ENCODE peak calls at places on chromosomes 6 and 20, in six cellular contexts. P is left ventricle myocardium inferior; G is upper lobe of right lung; Z is testis; M is IMR-90; V is CD4-positive, alpha-beta T cell. L is an unnamed sample. For H3K27me3 and H3K9me3, the result is how much of the 10 kb centered on the place peaks cover.

GRCh38 chr6:113856571-113857564 is at the start of gene MARCKS:
- DNase-seq in P (peak), G (peak), Z (peak), M (peak), V (no peak), L (peak)

GRCh38 chr6:147384029-147384428 is 124.5 kb upstream of the SAMD5 start:
- DNase-seq in P (no peak), G (no peak), Z (no peak), M (no peak), V (no peak), L (no peak)

GRCh38 chr6:105911106-105911629 is 175.0 kb upstream of the PRDM1 start:
- DNase-seq in P (no peak), G (no peak), Z (no peak), M (no peak), V (no peak), L (peak)

GRCh38 chr20:30286157-30286556 is 971.3 kb upstream of the DEFB115 start:
- DNase-seq in P (no peak), G (no peak), Z (no peak), M (no peak), V (no peak), L (no peak)

GRCh38 chr6:52399511-52400315 is 20.4 kb upstream of the EFHC1 start:
- DNase-seq in P (no peak), G (no peak), Z (peak), M (peak), V (no peak), L (peak)

GRCh38 chr6:25535302-25536225 is 116.5 kb upstream of the SCGN start:
- DNase-seq in P (no peak), G (no peak), Z (no peak), M (no peak), V (no peak), L (no peak)

GRCh38 chr6:43200541-43200940 is 18.5 kb downstream of the CUL9 start:
- DNase-seq in P (no peak), G (peak), Z (no peak), M (no peak), V (no peak), L (no peak)

GRCh38 chr6:70221025-70221714 is 81.7 kb downstream of the COL9A1 start:
- DNase-seq in P (no peak), G (no peak), Z (no peak), M (peak), V (no peak), L (no peak)

GRCh38 chr20:37968726-37969401 is 64.4 kb downstream of the TTI1 start:
- DNase-seq in P (no peak), G (no peak), Z (no peak), M (no peak), V (no peak), L (peak)

DNA sequence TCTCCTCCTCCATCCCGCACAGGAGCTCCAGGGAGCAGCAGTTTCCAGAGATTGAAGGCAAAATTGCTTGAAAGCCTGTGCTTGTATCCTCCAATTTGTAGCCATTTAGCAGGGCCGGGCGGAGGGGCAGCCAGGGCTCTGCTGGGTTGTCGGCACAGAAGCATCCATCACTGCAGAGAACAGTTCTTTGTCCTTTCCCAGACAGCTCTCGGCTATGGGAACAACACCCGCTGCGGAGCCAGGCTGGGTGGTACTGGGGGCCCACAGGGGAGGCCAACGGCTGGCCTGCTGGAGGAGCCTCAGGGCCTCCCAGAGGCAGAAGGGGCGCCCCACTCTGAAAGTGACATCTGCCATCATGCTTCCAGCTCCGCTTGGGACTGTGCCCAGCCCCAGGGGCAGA is 7.8 kb downstream of the HRH3 start:
- DNase-seq in P (no peak), G (no peak), Z (no peak), M (no peak), V (no peak), L (no peak)
- H3K27me3 ChIP-seq in P (half or more), G (half or more), Z (under half), M (under half), V (under half), L (under half)

GRCh38 chr6:84222426-84222825 is 5.0 kb downstream of the CEP162 start:
- DNase-seq in P (no peak), G (no peak), Z (no peak), M (no peak), V (no peak), L (no peak)
- H3K9me3 ChIP-seq in P (under half), G (under half), Z (under half), M (under half), V (under half), L (under half)

GRCh38 chr20:64159711-64160110 is 4.5 kb upstream of the MYT1 start:
- DNase-seq in P (no peak), G (no peak), Z (no peak), M (no peak), V (no peak), L (no peak)

GRCh38 chr20:64160118-64160517 is 4.1 kb upstream of the MYT1 start:
- DNase-seq in P (no peak), G (no peak), Z (no peak), M (no peak), V (no peak), L (no peak)

GRCh38 chr20:64162239-64162621 is 2.0 kb upstream of the MYT1 start:
- DNase-seq in P (no peak), G (no peak), Z (no peak), M (no peak), V (no peak), L (no peak)

GRCh38 chr20:64160536-64161495 is 3.4 kb upstream of the MYT1 start:
- DNase-seq in P (no peak), G (no peak), Z (no peak), M (no peak), V (no peak), L (no peak)

GRCh38 chr20:64161595-64162238 is 2.5 kb upstream of the MYT1 start:
- DNase-seq in P (peak), G (no peak), Z (peak), M (peak), V (no peak), L (peak)
- H3K27me3 ChIP-seq in P (half or more), G (half or more), Z (under half), M (half or more), V (half or more), L (under half)

DNA sequence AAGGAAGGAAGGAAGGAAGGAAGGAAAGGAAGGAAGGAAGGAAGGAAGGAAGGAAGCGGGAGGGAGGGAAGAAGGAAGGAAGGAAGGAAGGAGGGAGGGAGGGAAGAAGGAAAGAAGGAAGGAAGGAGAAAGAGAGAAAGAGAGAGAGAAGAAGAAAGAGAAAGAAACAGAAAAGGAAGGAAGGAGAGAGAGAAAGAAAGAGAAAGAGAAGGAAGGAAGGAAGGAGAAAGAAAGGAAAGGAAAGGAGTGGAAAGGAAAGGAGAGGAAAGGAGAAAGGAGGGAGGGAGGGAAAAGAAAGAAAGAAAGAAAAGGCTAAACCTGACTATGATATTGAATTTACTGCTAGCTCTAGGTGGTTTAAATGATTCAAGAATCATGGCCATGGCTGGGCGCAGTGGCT is 5.3 kb upstream of the ASIP start:
- DNase-seq in P (no peak), G (no peak), Z (no peak), M (no peak), V (no peak), L (no peak)
- H3K9me3 ChIP-seq in P (under half), G (under half), Z (under half), M (under half), V (under half), L (under half)

DNA sequence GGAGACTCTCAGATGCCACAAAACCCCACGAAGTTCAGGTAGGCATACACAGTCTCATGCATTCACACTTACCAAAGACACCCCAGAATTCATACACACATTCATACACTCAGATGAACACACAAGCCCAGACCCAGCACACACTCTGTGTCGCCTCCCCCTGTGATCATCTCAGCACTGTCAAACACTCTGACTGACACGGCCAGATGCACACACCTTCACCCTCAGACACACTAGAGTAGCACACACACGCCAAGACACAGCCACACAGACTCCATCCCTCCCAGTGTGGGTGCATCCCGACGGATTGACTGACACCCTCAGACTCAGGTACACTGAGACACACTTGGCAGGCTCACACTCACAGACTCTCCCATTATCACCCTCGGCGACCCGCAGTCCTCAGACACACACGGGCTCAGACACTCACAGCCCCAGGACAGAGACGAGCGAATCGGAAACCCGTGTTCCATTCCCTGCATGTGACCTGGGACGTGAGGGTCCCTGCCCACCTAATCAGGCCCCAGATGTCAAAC is 872 bp upstream of the RIMS4 start:
- DNase-seq in P (no peak), G (no peak), Z (no peak), M (no peak), V (no peak), L (no peak)
- H3K27me3 ChIP-seq in P (half or more), G (under half), Z (under half), M (half or more), V (half or more), L (under half)

L was measured in MG63.